ENCODE peak calls at places on chromosome 17, in four cellular contexts. One of them, this sample, is unnamed.

GRCh38 chr17:81235822-81236740 is 2.8 kb downstream of the TEPSIN start:
- DNase-seq in upper lobe of left lung: peak
- DNase-seq in neural progenitor cell: no peak
- DNase-seq in mesothelial cell of epicardium: no peak
- DNase-seq in this sample: no peak

GRCh38 chr17:80795090-80795609 is 196.5 kb upstream of the CHMP6 start:
- DNase-seq in mesothelial cell of epicardium: no peak
- DNase-seq in upper lobe of left lung: no peak
- DNase-seq in neural progenitor cell: no peak
- DNase-seq in this sample: no peak

GRCh38 chr17:61547113-61547512 is 43.9 kb downstream of the NACA2 start:
- DNase-seq in upper lobe of left lung: no peak
- DNase-seq in neural progenitor cell: no peak
- DNase-seq in mesothelial cell of epicardium: no peak
- DNase-seq in this sample: no peak

GRCh38 chr17:28956112-28956511 is 4.8 kb upstream of the PHF12 start:
- DNase-seq in upper lobe of left lung: no peak
- DNase-seq in neural progenitor cell: no peak
- DNase-seq in mesothelial cell of epicardium: no peak
- DNase-seq in this sample: no peak

GRCh38 chr17:59155439-59156177 is at the start of gene PRR11:
- DNase-seq in upper lobe of left lung: no peak
- DNase-seq in mesothelial cell of epicardium: peak
- DNase-seq in neural progenitor cell: peak
- DNase-seq in this sample: peak

GRCh38 chr17:40422990-40423611 is 5.4 kb upstream of the TOP2A start:
- DNase-seq in mesothelial cell of epicardium: no peak
- DNase-seq in neural progenitor cell: peak
- DNase-seq in upper lobe of left lung: no peak
- DNase-seq in this sample: no peak

GRCh38 chr17:78748730-78749317 is 33.2 kb downstream of the CYTH1 start:
- DNase-seq in neural progenitor cell: no peak
- DNase-seq in upper lobe of left lung: no peak
- DNase-seq in mesothelial cell of epicardium: no peak
- DNase-seq in this sample: no peak

GRCh38 chr17:50893183-50893993 is 27.2 kb upstream of the TOB1 start:
- DNase-seq in mesothelial cell of epicardium: no peak
- DNase-seq in upper lobe of left lung: no peak
- DNase-seq in neural progenitor cell: peak
- DNase-seq in this sample: peak

GRCh38 chr17:61338874-61339478 is 60.7 kb upstream of the TBX2 start:
- DNase-seq in mesothelial cell of epicardium: no peak
- DNase-seq in upper lobe of left lung: no peak
- DNase-seq in neural progenitor cell: no peak
- DNase-seq in this sample: no peak

GRCh38 chr17:42456223-42457106 is 2.2 kb upstream of the ATP6V0A1 start:
- DNase-seq in neural progenitor cell: no peak
- DNase-seq in mesothelial cell of epicardium: no peak
- DNase-seq in upper lobe of left lung: no peak
- DNase-seq in this sample: no peak

GRCh38 chr17:16491131-16491702 is 776 bp downstream of the LRRC75A start:
- DNase-seq in neural progenitor cell: peak
- DNase-seq in upper lobe of left lung: no peak
- DNase-seq in mesothelial cell of epicardium: peak
- DNase-seq in this sample: no peak

GRCh38 chr17:58643147-58643546 is 48.7 kb downstream of the TEX14 start:
- DNase-seq in mesothelial cell of epicardium: no peak
- DNase-seq in neural progenitor cell: no peak
- DNase-seq in upper lobe of left lung: no peak
- DNase-seq in this sample: no peak

GRCh38 chr17:40547079-40547784 is 18.0 kb downstream of the CCR7 start:
- DNase-seq in mesothelial cell of epicardium: peak
- DNase-seq in upper lobe of left lung: no peak
- DNase-seq in neural progenitor cell: no peak
- DNase-seq in this sample: no peak

GRCh38 chr17:7835818-7836595 is 2.0 kb downstream of the KDM6B start:
- DNase-seq in mesothelial cell of epicardium: peak
- DNase-seq in upper lobe of left lung: peak
- DNase-seq in neural progenitor cell: peak
- DNase-seq in this sample: no peak

GRCh38 chr17:81518785-81519283 is 6.2 kb upstream of the ACTG1 start:
- DNase-seq in upper lobe of left lung: peak
- DNase-seq in neural progenitor cell: peak
- DNase-seq in mesothelial cell of epicardium: no peak
- DNase-seq in this sample: no peak

GRCh38 chr17:76542566-76542971 is 2.7 kb downstream of the PRCD start:
- DNase-seq in mesothelial cell of epicardium: no peak
- DNase-seq in upper lobe of left lung: no peak
- DNase-seq in neural progenitor cell: no peak
- DNase-seq in this sample: no peak

GRCh38 chr17:10652984-10653680 is 4.0 kb downstream of the MYH3 start:
- DNase-seq in neural progenitor cell: no peak
- DNase-seq in mesothelial cell of epicardium: no peak
- DNase-seq in upper lobe of left lung: no peak
- DNase-seq in this sample: no peak

GRCh38 chr17:48468299-48468698 is 38.3 kb upstream of the SKAP1 start:
- DNase-seq in mesothelial cell of epicardium: no peak
- DNase-seq in upper lobe of left lung: no peak
- DNase-seq in neural progenitor cell: no peak
- DNase-seq in this sample: no peak

GRCh38 chr17:226108-226772 is 44.8 kb upstream of the DOC2B start:
- DNase-seq in mesothelial cell of epicardium: no peak
- DNase-seq in neural progenitor cell: no peak
- DNase-seq in upper lobe of left lung: no peak
- DNase-seq in this sample: no peak

GRCh38 chr17:29588561-29589411 is 662 bp downstream of the GIT1 start:
- DNase-seq in neural progenitor cell: peak
- DNase-seq in upper lobe of left lung: peak
- DNase-seq in mesothelial cell of epicardium: no peak
- DNase-seq in this sample: no peak

GRCh38 chr17:77210331-77210730 is 69.6 kb downstream of the SEC14L1 start:
- DNase-seq in upper lobe of left lung: no peak
- DNase-seq in neural progenitor cell: no peak
- DNase-seq in mesothelial cell of epicardium: no peak
- DNase-seq in this sample: no peak

GRCh38 chr17:1300580-1300905 is 21.1 kb downstream of the TRARG1 start:
- DNase-seq in mesothelial cell of epicardium: no peak
- DNase-seq in upper lobe of left lung: peak
- DNase-seq in neural progenitor cell: no peak
- DNase-seq in this sample: no peak
- TF ChIP-seq CTCF in mesothelial cell of epicardium: no peak
- TF ChIP-seq CTCF in upper lobe of left lung: no peak
- TF ChIP-seq CTCF in neural progenitor cell: no peak
- TF ChIP-seq CTCF in this sample: no peak

GRCh38 chr17:82871056-82871775 is 31.4 kb upstream of the ZNF750 start:
- DNase-seq in neural progenitor cell: no peak
- DNase-seq in mesothelial cell of epicardium: no peak
- DNase-seq in upper lobe of left lung: no peak
- DNase-seq in this sample: no peak
- TF ChIP-seq CTCF in neural progenitor cell: no peak
- TF ChIP-seq CTCF in mesothelial cell of epicardium: no peak
- TF ChIP-seq CTCF in upper lobe of left lung: no peak
- TF ChIP-seq CTCF in this sample: no peak

GRCh38 chr17:74357466-74357809 is 4.2 kb downstream of the BTBD17 start:
- DNase-seq in neural progenitor cell: no peak
- DNase-seq in upper lobe of left lung: no peak
- DNase-seq in mesothelial cell of epicardium: no peak
- DNase-seq in this sample: no peak
- TF ChIP-seq CTCF in neural progenitor cell: no peak
- TF ChIP-seq CTCF in upper lobe of left lung: no peak
- TF ChIP-seq CTCF in mesothelial cell of epicardium: no peak
- TF ChIP-seq CTCF in this sample: no peak

GRCh38 chr17:8888704-8889302 is 21.3 kb upstream of the PIK3R6 start:
- DNase-seq in neural progenitor cell: no peak
- DNase-seq in upper lobe of left lung: no peak
- DNase-seq in mesothelial cell of epicardium: no peak
- DNase-seq in this sample: no peak

GRCh38 chr17:8893059-8893458 is 25.6 kb upstream of the PIK3R6 start:
- DNase-seq in upper lobe of left lung: no peak
- DNase-seq in neural progenitor cell: no peak
- DNase-seq in mesothelial cell of epicardium: no peak
- DNase-seq in this sample: no peak

GRCh38 chr17:8892338-8892690 is 24.8 kb upstream of the PIK3R6 start:
- DNase-seq in neural progenitor cell: no peak
- DNase-seq in upper lobe of left lung: no peak
- DNase-seq in mesothelial cell of epicardium: no peak
- DNase-seq in this sample: no peak

GRCh38 chr17:8889458-8890210 is 22.2 kb upstream of the PIK3R6 start:
- DNase-seq in neural progenitor cell: no peak
- DNase-seq in mesothelial cell of epicardium: no peak
- DNase-seq in upper lobe of left lung: no peak
- DNase-seq in this sample: no peak

DNA sequence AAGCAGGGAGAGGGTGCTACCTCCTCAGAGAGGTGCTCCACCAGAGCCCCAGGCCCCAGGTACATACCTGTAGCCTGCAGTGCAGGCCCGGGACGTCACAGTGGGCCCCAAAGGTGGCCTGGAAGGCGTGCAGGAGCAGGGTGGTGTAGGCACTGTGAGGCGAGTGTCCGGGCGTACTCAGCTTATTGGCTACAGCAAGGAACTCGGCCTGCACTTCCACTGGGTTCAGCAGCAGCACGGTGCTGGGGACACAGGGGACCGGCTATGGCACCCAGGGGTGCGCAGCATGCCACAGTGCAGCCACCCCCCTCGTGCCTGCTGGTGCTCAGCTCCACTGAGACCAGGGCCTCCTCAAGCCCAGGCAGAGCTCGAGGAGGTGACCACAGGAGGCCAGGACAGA is 23.2 kb upstream of the PIK3R6 start:
- DNase-seq in neural progenitor cell: no peak
- DNase-seq in mesothelial cell of epicardium: no peak
- DNase-seq in upper lobe of left lung: no peak
- DNase-seq in this sample: no peak
- TF ChIP-seq CTCF in neural progenitor cell: no peak
- TF ChIP-seq CTCF in mesothelial cell of epicardium: no peak
- TF ChIP-seq CTCF in upper lobe of left lung: no peak
- TF ChIP-seq CTCF in this sample: no peak

DNA sequence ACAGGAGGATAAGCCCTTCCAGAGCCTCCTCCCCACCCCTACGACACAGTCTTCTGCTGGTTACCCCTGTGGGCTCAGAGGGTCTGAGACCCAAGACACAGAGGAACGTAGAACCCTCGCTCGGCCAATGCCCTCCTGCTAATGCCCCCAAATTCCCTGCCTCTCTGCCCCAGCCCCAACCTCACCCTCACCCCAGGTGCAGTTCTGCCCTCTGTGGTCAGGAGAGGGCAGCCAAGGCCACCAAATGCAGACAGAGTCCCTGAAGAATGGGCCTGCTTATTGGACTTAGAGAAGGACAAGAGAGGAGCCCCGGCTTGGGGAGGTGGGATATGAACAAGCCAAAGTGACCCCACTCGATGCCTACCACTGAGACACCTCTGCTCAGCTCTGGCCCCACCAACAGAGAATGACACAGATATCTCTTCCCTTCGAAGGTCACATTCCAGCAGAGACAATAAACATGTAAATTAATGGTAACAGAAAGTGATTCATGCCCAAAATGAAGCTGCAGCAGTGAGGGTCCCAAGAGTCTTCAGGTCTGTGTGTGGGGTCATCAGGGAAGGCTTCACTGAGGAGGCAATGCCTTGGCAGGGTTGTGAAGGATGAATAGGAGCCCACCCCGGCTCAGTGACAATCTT is 80.9 kb upstream of the CCL1 start:
- DNase-seq in mesothelial cell of epicardium: no peak
- DNase-seq in neural progenitor cell: peak
- DNase-seq in upper lobe of left lung: no peak
- DNase-seq in this sample: no peak
- TF ChIP-seq CTCF in mesothelial cell of epicardium: no peak
- TF ChIP-seq CTCF in neural progenitor cell: peak
- TF ChIP-seq CTCF in upper lobe of left lung: peak
- TF ChIP-seq CTCF in this sample: peak

GRCh38 chr17:44348234-44348987 is 3.3 kb downstream of the GRN start:
- DNase-seq in neural progenitor cell: no peak
- DNase-seq in upper lobe of left lung: no peak
- DNase-seq in mesothelial cell of epicardium: no peak
- DNase-seq in this sample: no peak

GRCh38 chr17:44346064-44346844 is 1.2 kb downstream of the GRN start:
- DNase-seq in neural progenitor cell: no peak
- DNase-seq in mesothelial cell of epicardium: no peak
- DNase-seq in upper lobe of left lung: no peak
- DNase-seq in this sample: no peak

GRCh38 chr17:44344939-44345496 is at the start of gene GRN:
- DNase-seq in upper lobe of left lung: peak
- DNase-seq in neural progenitor cell: peak
- DNase-seq in mesothelial cell of epicardium: peak
- DNase-seq in this sample: peak

GRCh38 chr17:44343510-44344209 is 1.4 kb upstream of the GRN start:
- DNase-seq in upper lobe of left lung: no peak
- DNase-seq in neural progenitor cell: peak
- DNase-seq in mesothelial cell of epicardium: no peak
- DNase-seq in this sample: no peak

DNA sequence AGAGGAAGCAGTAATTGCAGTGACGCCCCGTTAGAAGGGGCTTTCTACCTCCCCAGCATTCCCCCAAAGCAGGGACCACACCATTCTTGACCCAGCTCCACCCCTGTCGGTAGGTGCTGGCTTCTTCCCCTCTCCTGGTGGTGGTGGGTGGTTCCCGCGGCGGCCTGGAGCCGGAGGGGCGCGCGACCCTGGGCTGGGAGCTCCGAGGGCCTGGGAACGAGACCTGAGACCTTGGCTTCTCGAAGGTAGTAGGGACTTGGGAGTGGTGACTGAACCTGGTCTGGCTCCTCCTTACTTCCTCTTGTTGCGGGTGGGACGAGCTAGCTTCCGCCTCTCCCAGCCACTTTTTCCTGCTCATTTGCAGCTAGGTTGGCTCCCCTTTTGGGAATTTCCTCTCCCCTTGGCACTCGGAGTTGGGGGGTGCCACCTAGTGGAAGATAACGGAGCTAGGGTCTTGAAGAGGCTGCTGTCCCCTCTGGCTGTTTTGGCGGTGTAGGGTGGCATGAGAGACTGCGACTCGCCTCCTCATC is 460 bp downstream of the GRN start:
- DNase-seq in upper lobe of left lung: peak
- DNase-seq in neural progenitor cell: peak
- DNase-seq in mesothelial cell of epicardium: no peak
- DNase-seq in this sample: no peak
- TF ChIP-seq CTCF in upper lobe of left lung: peak
- TF ChIP-seq CTCF in neural progenitor cell: peak
- TF ChIP-seq CTCF in mesothelial cell of epicardium: peak
- TF ChIP-seq CTCF in this sample: peak